ENCODE peak calls at places on chromosomes 5 and 9, in eight cellular contexts. R is mucosa of descending colon, O is B cell, V is body of pancreas, W is neural crest cell, T is GM06990, F is dorsolateral prefrontal cortex, S is heart left ventricle. M is an unnamed sample.

GRCh38 chr5:50447940-50448339 is 6.9 kb upstream of the EMB start:
- DNase-seq in F (no peak), S (no peak), O (no peak), V (no peak), W (no peak), R (no peak), T (no peak), M (no peak)

GRCh38 chr5:127705120-127705892 is 2.1 kb downstream of the CCDC192 start:
- DNase-seq in W (no peak), R (no peak), O (no peak), F (no peak), T (no peak), V (peak), S (no peak), M (no peak)

GRCh38 chr5:57887851-57888621 is 405.4 kb upstream of the ACTBL2 start:
- DNase-seq in F (no peak), R (peak), V (peak), T (no peak), O (no peak), S (peak), W (no peak), M (peak)

GRCh38 chr9:137077758-137078693 is 709 bp downstream of the UAP1L1 start:
- DNase-seq in R (peak), W (no peak), S (no peak), F (no peak), O (peak), T (peak), V (no peak), M (no peak)

GRCh38 chr9:119273984-119274665 is 95.1 kb downstream of the BRINP1 start:
- DNase-seq in S (no peak), R (no peak), V (peak), T (no peak), W (no peak), O (no peak), F (no peak), M (no peak)

GRCh38 chr9:109904666-109905065 is 124.7 kb downstream of the PALM2AKAP2 start:
- DNase-seq in F (no peak), T (no peak), W (no peak), R (no peak), S (no peak), V (no peak), O (no peak), M (no peak)

GRCh38 chr9:24297931-24298330 is 247.8 kb downstream of the IZUMO3 start:
- DNase-seq in V (no peak), R (no peak), T (no peak), F (no peak), S (no peak), W (no peak), O (no peak), M (no peak)

GRCh38 chr9:94697972-94698581 is 28.4 kb upstream of the AOPEP start:
- DNase-seq in S (no peak), T (no peak), R (no peak), W (no peak), V (peak), O (no peak), F (no peak), M (no peak)

GRCh38 chr9:9754186-9754585 is 858.6 kb downstream of the PTPRD start:
- DNase-seq in T (no peak), F (no peak), R (no peak), V (no peak), O (no peak), W (no peak), S (no peak), M (no peak)

GRCh38 chr9:127776195-127776918 is 2.1 kb downstream of the SH2D3C start:
- DNase-seq in T (peak), O (peak), W (no peak), V (peak), F (no peak), S (peak), R (peak), M (no peak)

GRCh38 chr9:120312031-120312430 is 267.9 kb downstream of the CDK5RAP2 start:
- DNase-seq in W (no peak), R (no peak), V (no peak), T (no peak), F (no peak), S (no peak), O (no peak), M (no peak)

GRCh38 chr5:159943331-159943730 is 27.0 kb downstream of the ADRA1B start:
- DNase-seq in V (no peak), S (no peak), F (no peak), R (no peak), W (no peak), T (no peak), O (no peak), M (no peak)

GRCh38 chr9:108761530-108762347 is 94.0 kb downstream of the ACTL7B start:
- DNase-seq in S (peak), V (peak), F (peak), R (peak), T (no peak), O (peak), W (peak), M (peak)

GRCh38 chr5:124599048-124599973 is 147.1 kb downstream of the ZNF608 start:
- DNase-seq in W (no peak), T (peak), O (peak), F (no peak), R (peak), S (peak), V (peak), M (no peak)

GRCh38 chr9:130414910-130415746 is 29.6 kb upstream of the ASS1 start:
- DNase-seq in T (no peak), W (no peak), F (no peak), S (no peak), R (peak), O (no peak), V (no peak), M (no peak)

GRCh38 chr5:122138356-122138755 is 9.0 kb downstream of the ZNF474 start:
- DNase-seq in V (no peak), S (no peak), R (no peak), T (no peak), O (no peak), W (no peak), F (no peak), M (no peak)

GRCh38 chr9:93095205-93096130 is 549 bp upstream of the CARD19 start:
- DNase-seq in W (peak), R (peak), T (peak), F (peak), S (peak), V (peak), O (peak), M (peak)

GRCh38 chr5:67537439-67538342 is 341.1 kb upstream of the CD180 start:
- DNase-seq in W (no peak), S (no peak), V (no peak), O (no peak), F (no peak), R (no peak), T (no peak), M (no peak)

GRCh38 chr9:35553670-35554543 is 51.2 kb upstream of the TESK1 start:
- DNase-seq in W (peak), R (peak), V (peak), T (no peak), F (peak), O (no peak), S (peak), M (peak)

GRCh38 chr9:101977614-101978210 is 239.3 kb upstream of the GRIN3A start:
- DNase-seq in F (no peak), S (no peak), V (no peak), T (peak), O (no peak), W (no peak), R (no peak), M (no peak)

GRCh38 chr5:38323645-38324295 is 65.4 kb downstream of the EGFLAM start:
- DNase-seq in S (no peak), W (no peak), V (no peak), O (no peak), T (no peak), R (no peak), F (no peak), M (no peak)

GRCh38 chr5:66788556-66788955 is 192.4 kb downstream of the MAST4 start:
- DNase-seq in V (no peak), T (no peak), F (no peak), R (no peak), S (no peak), O (no peak), W (no peak), M (no peak)

GRCh38 chr9:21555911-21556310 is 73.8 kb upstream of the IFNE start:
- DNase-seq in R (no peak), T (no peak), V (no peak), S (no peak), O (no peak), W (no peak), F (no peak), M (no peak)

GRCh38 chr9:34163439-34163838 is 15.4 kb upstream of the UBAP1 start:
- DNase-seq in R (no peak), V (no peak), W (no peak), F (no peak), S (no peak), T (no peak), O (no peak), M (no peak)

GRCh38 chr9:8867148-8867547 is 1067.6 kb upstream of the DMAC1 start:
- DNase-seq in T (no peak), W (no peak), F (no peak), R (no peak), V (no peak), O (no peak), S (no peak), M (no peak)

GRCh38 chr5:164336906-164337305 is 831.5 kb downstream of the MAT2B start:
- DNase-seq in W (no peak), T (no peak), V (no peak), F (no peak), O (no peak), R (no peak), S (no peak), M (no peak)

GRCh38 chr5:39519566-39520231 is 94.9 kb upstream of the DAB2 start:
- DNase-seq in F (no peak), V (no peak), S (no peak), W (no peak), O (no peak), T (no peak), R (no peak), M (no peak)

GRCh38 chr5:111134080-111134479 is 41.9 kb downstream of the WDR36 start:
- DNase-seq in W (no peak), V (no peak), S (no peak), O (no peak), F (no peak), R (no peak), T (no peak), M (no peak)

GRCh38 chr5:143231973-143232812 is 171.3 kb downstream of the NR3C1 start:
- DNase-seq in W (no peak), R (no peak), O (no peak), S (no peak), T (no peak), V (no peak), F (no peak), M (no peak)

GRCh38 chr9:101737705-101738565 is 512 bp downstream of the GRIN3A start:
- DNase-seq in F (no peak), W (peak), O (no peak), V (peak), R (peak), S (no peak), T (no peak), M (no peak)

GRCh38 chr5:123875444-123876264 is 363.7 kb downstream of the CSNK1G3 start:
- DNase-seq in S (peak), R (peak), V (peak), F (peak), W (peak), O (no peak), T (no peak), M (no peak)

GRCh38 chr5:68838157-68838718 is 255.6 kb upstream of the SLC30A5 start:
- DNase-seq in F (no peak), T (no peak), W (no peak), S (no peak), R (no peak), V (no peak), O (no peak), M (no peak)

GRCh38 chr5:4571248-4571950 is 568.7 kb upstream of the ADAMTS16 start:
- DNase-seq in W (no peak), F (no peak), T (no peak), R (no peak), O (no peak), S (no peak), V (no peak), M (no peak)

GRCh38 chr5:67021031-67021430 is 175.6 kb downstream of the CD180 start:
- DNase-seq in V (no peak), W (no peak), O (no peak), T (no peak), F (no peak), S (no peak), R (no peak), M (no peak)

GRCh38 chr5:172905771-172906170 is 53.5 kb upstream of the RPL26L1 start:
- DNase-seq in F (no peak), T (no peak), S (no peak), O (no peak), R (no peak), V (no peak), W (no peak), M (no peak)

GRCh38 chr5:53334431-53334941 is 145.9 kb upstream of the FST start:
- DNase-seq in T (no peak), O (no peak), R (no peak), S (no peak), W (no peak), V (no peak), F (no peak), M (no peak)

GRCh38 chr5:112366987-112367386 is 52.1 kb downstream of the EPB41L4A start:
- DNase-seq in V (no peak), T (no peak), F (no peak), W (no peak), O (no peak), R (peak), S (no peak), M (no peak)

DNA sequence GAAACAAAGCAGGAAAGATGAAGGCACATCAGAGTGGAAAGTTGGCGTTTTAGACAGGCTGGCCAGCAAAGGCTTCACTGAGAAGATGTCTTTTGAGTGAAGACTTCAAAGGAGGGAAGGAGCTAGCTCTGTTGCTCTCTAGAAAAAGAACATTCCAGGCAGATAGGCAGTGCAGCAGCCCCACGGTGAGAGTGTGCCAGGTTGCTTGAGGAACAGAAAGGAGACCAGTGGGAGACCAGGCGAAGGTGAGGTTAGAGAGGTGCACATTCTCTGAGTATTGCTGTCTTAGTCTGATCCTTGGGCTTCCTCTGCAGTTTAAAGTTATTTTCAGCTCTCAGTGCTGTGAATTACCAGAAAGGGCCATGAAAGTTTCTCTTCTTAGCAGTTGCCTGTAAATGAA is 83.8 kb downstream of the SLC44A1 start:
- DNase-seq in V (no peak), S (no peak), O (no peak), F (no peak), R (no peak), T (no peak), W (no peak), M (no peak)
- TF ChIP-seq CTCF in V (no peak), S (no peak), O (no peak), F (no peak), R (no peak), T (no peak), W (no peak), M (no peak)

DNA sequence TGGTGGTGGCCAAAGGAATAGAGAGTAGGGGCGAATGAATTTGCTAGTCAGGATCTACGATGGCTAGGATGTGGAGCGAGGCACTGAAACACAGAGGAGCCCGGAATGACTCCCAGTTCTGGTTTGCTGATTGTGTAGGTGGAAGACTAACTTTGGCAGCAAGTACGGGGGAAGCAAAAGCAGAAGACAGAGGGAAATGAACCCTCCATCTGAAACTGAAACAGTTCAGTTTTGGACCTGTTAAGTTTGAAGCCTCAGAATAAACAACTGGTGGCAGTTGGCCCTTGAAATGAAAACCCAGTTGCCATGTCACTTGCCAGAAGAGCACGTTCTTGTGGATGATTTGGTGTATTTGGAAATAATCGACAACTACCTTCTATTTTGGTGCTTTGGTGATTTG is 15.4 kb upstream of the SMIM15 start:
- DNase-seq in O (no peak), F (no peak), R (no peak), T (no peak), V (no peak), W (no peak), S (no peak), M (no peak)
- TF ChIP-seq CTCF in O (no peak), F (no peak), R (no peak), T (no peak), V (no peak), W (no peak), S (no peak), M (no peak)

DNA sequence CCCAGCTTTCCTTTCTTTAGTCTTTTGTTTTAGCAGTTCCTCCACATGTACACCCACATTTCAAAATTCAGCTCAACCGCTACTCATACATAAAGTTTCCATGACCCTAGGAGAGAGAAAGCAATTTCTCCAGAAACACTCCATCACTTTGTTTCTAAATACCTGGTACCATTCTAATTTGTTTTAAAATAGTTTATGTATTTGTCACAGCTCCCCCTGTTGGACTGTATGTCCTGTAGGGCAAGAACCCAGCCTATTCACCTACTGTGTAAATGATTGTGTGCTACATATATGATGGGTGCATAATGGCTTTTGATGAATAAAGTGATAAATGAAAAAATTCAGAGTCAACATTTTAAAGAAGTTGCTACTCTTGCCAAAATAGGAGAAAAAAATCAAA is 139.1 kb downstream of the COX7C start:
- DNase-seq in R (no peak), S (no peak), T (no peak), O (no peak), F (no peak), V (no peak), W (no peak), M (no peak)
- TF ChIP-seq CTCF in R (no peak), S (no peak), T (peak), O (no peak), F (no peak), V (no peak), W (peak), M (no peak)

GRCh38 chr9:68904454-68904853 is 109.5 kb downstream of the PRKACG start:
- DNase-seq in R (no peak), O (no peak), T (no peak), S (no peak), F (no peak), W (no peak), V (no peak), M (no peak)
- TF ChIP-seq CTCF in R (no peak), O (no peak), T (no peak), S (no peak), F (no peak), W (no peak), V (no peak), M (no peak)

GRCh38 chr9:27675354-27675753 is 102.1 kb upstream of the C9orf72 start:
- DNase-seq in F (no peak), V (no peak), W (no peak), O (no peak), S (no peak), R (no peak), T (no peak), M (no peak)
- TF ChIP-seq CTCF in F (no peak), V (no peak), W (no peak), O (no peak), S (no peak), R (no peak), T (no peak), M (no peak)

GRCh38 chr5:131756942-131757341 is 39.9 kb downstream of the FNIP1 start:
- DNase-seq in O (no peak), F (no peak), W (no peak), T (no peak), R (no peak), S (no peak), V (no peak), M (no peak)
- TF ChIP-seq CTCF in O (no peak), F (no peak), W (no peak), T (no peak), R (no peak), S (no peak), V (no peak), M (no peak)

GRCh38 chr5:78269088-78269703 is 25.3 kb downstream of the AP3B1 start:
- DNase-seq in S (no peak), T (peak), V (no peak), W (no peak), F (no peak), R (no peak), O (no peak), M (no peak)
- TF ChIP-seq CTCF in S (peak), T (peak), V (peak), W (peak), F (peak), R (no peak), O (peak), M (peak)

M was measured in ascending aorta.